ENCODE peak calls at places on chromosomes 13 and 19, in four cellular contexts. One of them, this sample, is unnamed.

GRCh38 chr19:584240-585001 is 5.3 kb upstream of the HCN2 start:
- DNase-seq in GM23248: peak
- DNase-seq in lower leg skin: no peak
- DNase-seq in adrenal gland: peak
- DNase-seq in this sample: peak

GRCh38 chr13:107238262-107238661 is 670.3 kb upstream of the ARGLU1 start:
- DNase-seq in GM23248: no peak
- DNase-seq in lower leg skin: no peak
- DNase-seq in adrenal gland: no peak
- DNase-seq in this sample: no peak

GRCh38 chr19:7953576-7953975 is 10.1 kb upstream of the TIMM44 start:
- DNase-seq in GM23248: no peak
- DNase-seq in lower leg skin: no peak
- DNase-seq in adrenal gland: no peak
- DNase-seq in this sample: no peak

GRCh38 chr13:79901336-79901735 is 420.4 kb downstream of the NDFIP2 start:
- DNase-seq in GM23248: peak
- DNase-seq in lower leg skin: no peak
- DNase-seq in adrenal gland: no peak
- DNase-seq in this sample: no peak

GRCh38 chr13:21967871-21968270 is 297.0 kb downstream of the FGF9 start:
- DNase-seq in GM23248: no peak
- DNase-seq in lower leg skin: no peak
- DNase-seq in adrenal gland: no peak
- DNase-seq in this sample: no peak

GRCh38 chr19:54207908-54208783 is 7.5 kb downstream of the RPS9 start:
- DNase-seq in GM23248: peak
- DNase-seq in lower leg skin: peak
- DNase-seq in adrenal gland: peak
- DNase-seq in this sample: peak

GRCh38 chr19:15923702-15924101 is 10.6 kb downstream of the CYP4F11 start:
- DNase-seq in GM23248: no peak
- DNase-seq in lower leg skin: no peak
- DNase-seq in adrenal gland: no peak
- DNase-seq in this sample: peak

GRCh38 chr13:29125145-29125933 is 305.2 kb downstream of the MTUS2 start:
- DNase-seq in GM23248: no peak
- DNase-seq in lower leg skin: no peak
- DNase-seq in adrenal gland: no peak
- DNase-seq in this sample: no peak

GRCh38 chr13:27406178-27406939 is 18.1 kb upstream of the GTF3A start:
- DNase-seq in GM23248: peak
- DNase-seq in lower leg skin: no peak
- DNase-seq in adrenal gland: peak
- DNase-seq in this sample: no peak

GRCh38 chr13:113550453-113550852 is 34.1 kb upstream of the TFDP1 start:
- DNase-seq in GM23248: no peak
- DNase-seq in lower leg skin: no peak
- DNase-seq in adrenal gland: no peak
- DNase-seq in this sample: peak

GRCh38 chr19:16031872-16032200 is 44.5 kb upstream of the TPM4 start:
- DNase-seq in GM23248: no peak
- DNase-seq in lower leg skin: no peak
- DNase-seq in adrenal gland: no peak
- DNase-seq in this sample: no peak

DNA sequence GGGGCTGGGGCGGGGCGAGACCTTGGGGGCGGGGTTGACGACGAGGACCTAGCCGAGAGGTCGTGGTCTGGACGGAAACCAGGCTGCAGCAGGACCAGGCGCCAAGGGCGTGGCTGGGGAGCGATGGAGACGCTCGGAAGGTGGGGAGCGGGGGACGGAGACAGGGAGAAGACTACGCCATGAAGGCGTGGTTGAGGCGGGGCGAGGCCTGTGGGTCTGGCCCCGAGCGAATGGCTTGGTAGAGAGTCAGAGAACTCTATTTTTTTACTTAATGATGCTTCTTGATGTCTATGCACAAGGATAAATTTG is 665 bp upstream of the FBXL12 start:
- DNase-seq in GM23248: no peak
- DNase-seq in lower leg skin: no peak
- DNase-seq in adrenal gland: no peak
- DNase-seq in this sample: no peak
- H3K4me3 ChIP-seq in GM23248: peak
- H3K4me3 ChIP-seq in lower leg skin: no peak
- H3K4me3 ChIP-seq in adrenal gland: no peak
- H3K4me3 ChIP-seq in this sample: peak

GRCh38 chr13:112066624-112067004 is 335 bp upstream of the SOX1 start:
- DNase-seq in GM23248: peak
- DNase-seq in lower leg skin: peak
- DNase-seq in adrenal gland: peak
- DNase-seq in this sample: peak
- H3K4me3 ChIP-seq in GM23248: no peak
- H3K4me3 ChIP-seq in lower leg skin: no peak
- H3K4me3 ChIP-seq in adrenal gland: no peak
- H3K4me3 ChIP-seq in this sample: peak

DNA sequence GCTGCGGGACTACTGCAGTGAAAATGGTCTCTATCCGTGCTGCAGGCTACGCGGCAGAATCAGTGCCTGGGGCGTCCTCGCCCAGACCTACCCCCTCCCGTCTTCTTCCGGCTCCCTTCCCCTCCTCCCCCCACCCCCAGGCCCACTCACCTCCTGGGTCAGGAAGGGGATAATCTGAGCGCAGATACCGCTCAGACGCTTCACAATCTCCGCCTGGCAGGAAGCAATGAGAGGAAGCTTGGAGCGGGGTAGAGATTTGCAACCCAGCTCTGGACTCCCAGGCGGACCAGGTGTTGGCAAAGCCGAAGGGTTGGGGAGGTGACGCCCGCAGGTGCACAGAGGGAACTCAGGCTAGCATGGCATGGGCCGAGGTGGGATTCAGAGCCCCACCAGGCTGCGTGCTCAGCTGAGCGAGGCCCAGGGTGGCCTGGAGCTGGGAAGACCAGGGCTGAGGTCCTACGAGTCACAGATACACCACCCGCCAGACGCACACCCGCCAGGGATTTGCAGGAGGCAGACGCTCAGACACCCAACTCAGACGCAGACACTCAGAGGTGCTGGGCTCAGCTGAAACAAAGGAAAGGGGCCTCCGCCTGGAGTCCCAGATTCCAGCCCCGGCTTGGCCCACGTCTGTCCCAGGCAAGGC is 4.1 kb downstream of the TLE2 start:
- DNase-seq in GM23248: no peak
- DNase-seq in lower leg skin: no peak
- DNase-seq in adrenal gland: no peak
- DNase-seq in this sample: peak
- H3K4me3 ChIP-seq in GM23248: no peak
- H3K4me3 ChIP-seq in lower leg skin: no peak
- H3K4me3 ChIP-seq in adrenal gland: no peak
- H3K4me3 ChIP-seq in this sample: peak

DNA sequence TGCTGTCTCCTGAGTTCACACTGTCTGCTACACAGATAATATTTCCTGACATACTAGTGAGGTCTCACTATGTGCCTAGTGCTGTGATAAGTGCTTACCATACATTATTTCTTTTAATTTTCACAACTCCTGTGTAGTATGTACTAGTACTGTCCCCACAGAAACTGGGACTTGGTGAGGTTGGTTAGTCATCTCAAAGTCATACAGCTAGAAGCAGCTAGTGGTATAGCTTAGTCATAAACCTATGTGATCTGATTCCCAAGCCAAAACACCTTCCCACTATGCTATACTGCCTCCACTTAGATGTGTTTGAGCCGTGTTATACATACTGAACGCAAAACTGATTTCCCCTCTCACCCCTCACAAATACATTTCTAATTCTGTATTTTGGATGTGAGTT is 10.5 kb downstream of the MTMR6 start:
- DNase-seq in GM23248: peak
- DNase-seq in lower leg skin: no peak
- DNase-seq in adrenal gland: no peak
- DNase-seq in this sample: no peak
- H3K4me3 ChIP-seq in GM23248: no peak
- H3K4me3 ChIP-seq in lower leg skin: no peak
- H3K4me3 ChIP-seq in adrenal gland: no peak
- H3K4me3 ChIP-seq in this sample: no peak

DNA sequence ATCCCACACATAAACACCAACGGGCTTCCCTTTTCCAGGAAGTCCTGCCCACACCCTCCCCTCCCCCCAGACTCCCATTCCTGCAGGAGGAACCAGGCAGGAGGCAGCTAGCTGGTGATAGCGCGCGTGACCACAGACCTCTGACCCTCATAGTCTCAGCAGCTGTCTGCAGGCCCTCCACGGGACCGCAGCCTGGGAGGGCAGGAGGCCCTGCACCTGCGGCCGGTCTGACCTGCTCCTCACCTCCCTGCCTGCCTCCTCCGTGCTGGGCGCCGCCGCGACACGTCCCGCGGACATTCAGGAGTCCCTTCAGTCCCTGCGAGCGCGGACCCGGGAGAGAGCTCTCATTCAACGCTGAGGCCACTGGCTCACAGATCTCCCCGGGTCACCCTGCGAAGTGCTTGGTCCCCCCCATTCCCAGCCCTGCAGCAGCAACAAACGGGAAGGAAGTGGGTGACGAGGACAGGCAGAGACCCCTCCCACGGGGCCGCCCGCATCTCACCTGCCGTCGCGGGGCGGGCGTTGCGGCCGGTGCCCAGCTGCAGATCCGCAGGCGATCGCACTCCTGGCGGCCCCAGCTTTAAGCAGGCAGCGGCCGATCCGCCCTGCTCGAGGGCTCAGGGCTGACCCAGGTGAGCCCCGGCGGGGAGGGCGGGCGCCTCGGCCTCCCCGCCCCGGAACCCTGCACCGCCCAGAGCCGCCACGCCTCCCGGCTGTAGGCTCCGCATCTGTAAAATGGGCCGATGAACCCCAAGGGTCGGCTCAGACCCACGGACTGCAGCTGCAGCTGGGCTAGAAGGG is 1.1 kb upstream of the ACP5 start:
- DNase-seq in GM23248: no peak
- DNase-seq in lower leg skin: peak
- DNase-seq in adrenal gland: peak
- DNase-seq in this sample: peak
- H3K4me3 ChIP-seq in GM23248: peak
- H3K4me3 ChIP-seq in lower leg skin: peak
- H3K4me3 ChIP-seq in adrenal gland: no peak
- H3K4me3 ChIP-seq in this sample: peak

GRCh38 chr13:32282096-32282711 is 33.0 kb downstream of the ZAR1L start:
- DNase-seq in GM23248: no peak
- DNase-seq in lower leg skin: no peak
- DNase-seq in adrenal gland: no peak
- DNase-seq in this sample: no peak

GRCh38 chr13:32281083-32281482 is 34.1 kb downstream of the ZAR1L start:
- DNase-seq in GM23248: no peak
- DNase-seq in lower leg skin: no peak
- DNase-seq in adrenal gland: no peak
- DNase-seq in this sample: no peak

GRCh38 chr13:32284927-32285632 is 30.1 kb downstream of the ZAR1L start:
- DNase-seq in GM23248: peak
- DNase-seq in lower leg skin: no peak
- DNase-seq in adrenal gland: peak
- DNase-seq in this sample: no peak

GRCh38 chr13:32285633-32285965 is 29.6 kb downstream of the ZAR1L start:
- DNase-seq in GM23248: no peak
- DNase-seq in lower leg skin: no peak
- DNase-seq in adrenal gland: no peak
- DNase-seq in this sample: no peak
- H3K4me3 ChIP-seq in GM23248: no peak
- H3K4me3 ChIP-seq in lower leg skin: no peak
- H3K4me3 ChIP-seq in adrenal gland: no peak
- H3K4me3 ChIP-seq in this sample: no peak

GRCh38 chr19:12789904-12790619 is 1.2 kb upstream of the JUNB start:
- DNase-seq in GM23248: peak
- DNase-seq in lower leg skin: peak
- DNase-seq in adrenal gland: peak
- DNase-seq in this sample: peak

GRCh38 chr19:12789098-12789903 is 2.0 kb upstream of the JUNB start:
- DNase-seq in GM23248: peak
- DNase-seq in lower leg skin: peak
- DNase-seq in adrenal gland: no peak
- DNase-seq in this sample: no peak

GRCh38 chr19:12787458-12787857 is 3.8 kb upstream of the JUNB start:
- DNase-seq in GM23248: no peak
- DNase-seq in lower leg skin: no peak
- DNase-seq in adrenal gland: no peak
- DNase-seq in this sample: no peak

GRCh38 chr19:12788025-12788681 is 3.1 kb upstream of the JUNB start:
- DNase-seq in GM23248: peak
- DNase-seq in lower leg skin: no peak
- DNase-seq in adrenal gland: no peak
- DNase-seq in this sample: no peak

DNA sequence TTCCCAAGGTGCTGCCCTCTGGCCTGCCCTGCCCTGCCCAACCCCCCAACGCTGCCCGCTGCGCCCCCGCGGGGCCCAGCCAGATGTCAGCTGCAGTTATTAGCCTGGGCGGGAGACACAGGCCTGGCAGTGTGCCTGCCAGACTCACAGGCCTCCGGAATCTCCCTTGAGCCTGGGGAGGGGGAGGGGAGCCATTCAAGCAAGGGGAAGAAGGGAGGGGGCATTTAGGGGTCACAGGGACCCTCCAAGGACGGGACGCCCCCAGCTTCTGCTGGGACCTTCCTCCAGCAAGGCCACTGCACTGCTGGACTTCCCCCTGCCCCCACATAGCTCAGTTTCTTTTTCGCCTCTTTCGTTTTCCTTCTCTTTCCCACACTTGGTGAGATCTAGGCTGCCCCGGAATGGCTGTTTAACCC is 2.6 kb upstream of the JUNB start:
- DNase-seq in GM23248: peak
- DNase-seq in lower leg skin: peak
- DNase-seq in adrenal gland: peak
- DNase-seq in this sample: peak
- H3K4me3 ChIP-seq in GM23248: peak
- H3K4me3 ChIP-seq in lower leg skin: no peak
- H3K4me3 ChIP-seq in adrenal gland: no peak
- H3K4me3 ChIP-seq in this sample: peak

DNA sequence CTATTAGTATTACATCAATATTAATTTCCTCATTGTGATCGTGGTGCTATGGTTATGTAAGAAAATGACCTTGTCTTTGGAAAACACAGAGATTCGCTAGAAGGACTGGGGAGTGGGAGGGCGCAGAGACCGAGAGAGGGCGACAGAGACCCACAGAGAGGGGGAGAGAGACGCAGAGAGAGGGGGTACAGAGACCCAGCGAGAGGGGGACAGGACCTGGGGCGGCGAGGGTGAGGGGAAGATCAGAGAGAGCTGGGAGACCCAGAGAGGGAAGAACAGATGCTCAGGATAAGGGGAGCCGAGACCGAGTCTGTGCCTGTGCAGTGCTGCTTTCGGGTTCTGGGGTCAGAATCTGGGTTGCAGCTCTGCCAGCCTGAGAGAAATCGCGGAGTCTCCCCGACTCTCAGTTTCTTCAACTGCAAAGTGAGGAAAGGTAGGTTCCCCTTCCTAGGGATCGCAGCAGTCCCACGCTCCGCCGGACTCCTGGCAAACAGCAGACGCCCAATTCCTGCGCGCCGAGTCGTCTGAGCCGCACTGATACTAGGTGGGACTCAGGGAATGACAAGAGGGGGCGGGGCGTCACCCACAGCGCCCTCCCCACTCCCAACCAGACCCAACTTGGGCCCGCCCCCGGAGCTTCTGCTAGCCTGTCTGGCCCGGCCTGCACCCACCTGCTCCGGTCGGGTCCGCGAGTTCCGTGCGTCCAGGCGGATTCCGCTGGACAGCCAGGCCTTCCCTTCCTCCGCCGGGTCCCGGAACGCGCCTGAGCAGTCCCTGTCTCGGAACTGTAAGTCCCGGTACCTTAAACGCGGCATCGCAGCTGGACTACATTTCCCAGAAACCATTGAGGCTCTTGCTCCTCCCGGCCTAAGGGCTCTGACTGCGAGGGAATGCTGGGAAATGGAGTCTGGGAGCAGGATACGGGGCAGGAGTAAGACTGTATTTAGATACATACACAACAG is 15.3 kb downstream of the IZUMO2 start:
- DNase-seq in GM23248: peak
- DNase-seq in lower leg skin: peak
- DNase-seq in adrenal gland: peak
- DNase-seq in this sample: peak
- H3K4me3 ChIP-seq in GM23248: peak
- H3K4me3 ChIP-seq in lower leg skin: peak
- H3K4me3 ChIP-seq in adrenal gland: peak
- H3K4me3 ChIP-seq in this sample: peak

This sample was measured in transverse colon.